ENCODE peak calls at places on chromosomes 6 and 20, in four cellular contexts. S is AG04450, T is RWPE1, X is AG09319. W is an unnamed sample.

GRCh38 chr6:119331676-119332286 is 17.8 kb downstream of the MAN1A1 start:
- DNase-seq in S (no peak), X (no peak), T (no peak), W (no peak)

GRCh38 chr20:48476854-48477253 is 350.9 kb downstream of the PREX1 start:
- DNase-seq in T (no peak), X (no peak), S (no peak), W (no peak)

GRCh38 chr6:80436663-80437062 is 330.2 kb downstream of the BCKDHB start:
- DNase-seq in S (no peak), X (no peak), T (no peak), W (no peak)

GRCh38 chr6:106134906-106135634 is 48.9 kb downstream of the PRDM1 start:
- DNase-seq in S (no peak), X (no peak), T (peak), W (no peak)

GRCh38 chr20:62646851-62647520 is 4.7 kb downstream of the SLCO4A1 start:
- DNase-seq in X (no peak), S (no peak), T (no peak), W (no peak)

GRCh38 chr6:13764996-13765395 is 49.4 kb downstream of the MCUR1 start:
- DNase-seq in S (no peak), X (no peak), T (no peak), W (no peak)

GRCh38 chr20:20477444-20478041 is 109.6 kb downstream of the INSM1 start:
- DNase-seq in S (no peak), X (no peak), T (no peak), W (no peak)

GRCh38 chr6:215335-216034 is 76.8 kb upstream of the DUSP22 start:
- DNase-seq in T (peak), X (no peak), S (no peak), W (no peak)

GRCh38 chr6:2733324-2733723 is 17.4 kb downstream of the MYLK4 start:
- DNase-seq in T (no peak), S (no peak), X (no peak), W (no peak)

GRCh38 chr20:47133809-47134456 is 222.6 kb downstream of the ZMYND8 start:
- DNase-seq in T (peak), X (no peak), S (no peak), W (no peak)

GRCh38 chr6:6277418-6277817 is 43.0 kb downstream of the F13A1 start:
- DNase-seq in X (no peak), S (no peak), T (peak), W (peak)

GRCh38 chr6:83403191-83403590 is 27.7 kb downstream of the ME1 start:
- DNase-seq in S (no peak), T (no peak), X (no peak), W (no peak)

GRCh38 chr6:41545174-41545702 is 943 bp upstream of the FOXP4 start:
- DNase-seq in T (no peak), S (no peak), X (no peak), W (no peak)

GRCh38 chr6:21665101-21665435 is 71.5 kb downstream of the SOX4 start:
- DNase-seq in S (no peak), T (no peak), X (no peak), W (no peak)

GRCh38 chr6:125952764-125953501 is 3.6 kb upstream of the HINT3 start:
- DNase-seq in X (no peak), T (no peak), S (no peak), W (no peak)

GRCh38 chr6:15758631-15759215 is 95.9 kb upstream of the DTNBP1 start:
- DNase-seq in S (no peak), X (no peak), T (no peak), W (no peak)

GRCh38 chr6:14664616-14665315 is 547.2 kb downstream of the CD83 start:
- DNase-seq in S (no peak), X (no peak), T (no peak), W (no peak)

GRCh38 chr20:33110147-33110825 is 30.8 kb downstream of the BPIFB4 start:
- DNase-seq in T (no peak), S (no peak), X (no peak), W (no peak)

GRCh38 chr6:36130672-36131516 is 581 bp downstream of the MAPK13 start:
- DNase-seq in X (no peak), S (no peak), T (peak), W (no peak)

GRCh38 chr20:31638317-31638716 is 605 bp downstream of the COX4I2 start:
- DNase-seq in T (no peak), X (no peak), S (no peak), W (no peak)

GRCh38 chr6:6981923-6982322 is 125.8 kb upstream of the RREB1 start:
- DNase-seq in X (no peak), S (no peak), T (peak), W (no peak)

GRCh38 chr6:108441141-108441540 is 119.6 kb upstream of the FOXO3 start:
- DNase-seq in T (no peak), S (no peak), X (no peak), W (no peak)

GRCh38 chr6:52499681-52500239 is 77.1 kb downstream of the TRAM2 start:
- DNase-seq in S (no peak), X (no peak), T (no peak), W (no peak)
- TF ChIP-seq CTCF in S (no peak), X (no peak), T (no peak), W (no peak)

DNA sequence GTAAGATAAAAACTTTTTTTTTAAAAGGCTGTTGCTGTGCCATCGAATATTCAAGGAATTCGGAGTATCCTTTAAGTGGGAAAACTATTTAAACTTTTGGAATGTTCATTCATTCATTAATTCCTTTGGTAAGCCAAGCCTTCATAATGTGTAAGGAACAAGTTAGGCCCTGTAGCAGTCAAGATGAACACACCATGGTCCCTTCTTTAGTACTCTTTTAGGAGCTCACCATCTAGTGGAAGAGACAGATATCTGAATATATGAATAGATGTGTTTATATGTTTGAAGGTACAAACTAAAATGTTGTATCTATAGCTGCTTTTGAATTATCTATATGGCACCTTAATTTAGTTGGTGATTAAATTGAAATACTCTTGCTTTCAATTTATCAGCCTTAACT is 5.8 kb downstream of the SPO11 start:
- DNase-seq in S (no peak), T (peak), X (no peak), W (no peak)
- TF ChIP-seq CTCF in S (no peak), T (peak), X (peak), W (no peak)

GRCh38 chr20:45246109-45246508 is 8.3 kb downstream of the SLPI start:
- DNase-seq in S (no peak), T (no peak), X (no peak), W (no peak)
- TF ChIP-seq CTCF in S (no peak), T (no peak), X (no peak), W (no peak)

GRCh38 chr6:137570307-137570832 is 76.2 kb upstream of the OLIG3 start:
- DNase-seq in T (no peak), S (no peak), X (no peak), W (no peak)

GRCh38 chr6:137568067-137568466 is 73.9 kb upstream of the OLIG3 start:
- DNase-seq in T (no peak), S (no peak), X (no peak), W (no peak)

GRCh38 chr6:137571854-137572253 is 77.7 kb upstream of the OLIG3 start:
- DNase-seq in T (peak), S (no peak), X (no peak), W (no peak)

GRCh38 chr6:137579612-137580011 is 85.4 kb upstream of the OLIG3 start:
- DNase-seq in S (no peak), X (no peak), T (no peak), W (no peak)

GRCh38 chr6:137573739-137574138 is 79.5 kb upstream of the OLIG3 start:
- DNase-seq in X (no peak), S (no peak), T (no peak), W (no peak)
- TF ChIP-seq CTCF in X (no peak), S (no peak), T (no peak), W (no peak)

DNA sequence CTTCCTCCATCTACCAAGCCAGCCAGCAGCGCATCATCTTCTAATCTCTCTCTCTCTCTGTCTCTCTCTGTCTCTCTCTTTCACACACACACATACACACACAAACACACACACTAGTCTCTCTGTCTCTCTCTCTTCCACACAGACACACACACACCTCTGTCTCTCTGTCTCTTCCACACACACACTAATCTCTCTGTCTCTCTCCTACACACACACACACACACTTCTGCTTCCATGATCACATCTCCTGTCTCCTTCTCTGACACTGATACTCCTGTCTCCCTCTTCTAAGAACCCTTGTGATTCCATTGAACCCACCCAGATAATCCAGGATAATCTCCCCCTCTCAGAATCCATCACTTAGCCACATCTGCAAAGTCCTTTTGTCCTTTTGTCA is 181.3 kb downstream of the NFATC2 start:
- DNase-seq in S (no peak), X (no peak), T (no peak), W (no peak)
- TF ChIP-seq CTCF in S (no peak), X (no peak), T (no peak), W (no peak)

DNA sequence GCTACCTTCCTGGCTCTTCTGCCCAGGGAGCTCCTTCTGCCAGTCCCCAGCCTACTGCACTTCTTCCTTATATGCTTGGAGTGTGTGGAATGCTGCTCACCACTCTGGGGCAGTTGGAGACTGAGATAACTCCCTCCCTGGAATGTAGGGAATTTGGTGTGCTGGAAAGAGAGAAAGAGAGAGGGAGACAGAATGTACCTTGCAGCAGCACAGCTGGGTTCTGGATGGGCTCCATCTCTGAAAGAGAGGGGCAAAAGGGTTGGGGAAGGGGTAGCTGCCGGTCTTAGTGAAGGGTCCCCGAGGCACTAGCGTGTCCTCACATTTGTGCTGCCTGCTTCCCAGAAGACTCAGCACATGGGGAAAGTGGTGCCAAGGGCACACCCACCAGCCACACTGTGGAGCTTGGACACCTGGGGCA is 40.2 kb upstream of the DDR1 start:
- DNase-seq in X (no peak), T (no peak), S (no peak), W (no peak)
- TF ChIP-seq CTCF in X (no peak), T (no peak), S (peak), W (no peak)

DNA sequence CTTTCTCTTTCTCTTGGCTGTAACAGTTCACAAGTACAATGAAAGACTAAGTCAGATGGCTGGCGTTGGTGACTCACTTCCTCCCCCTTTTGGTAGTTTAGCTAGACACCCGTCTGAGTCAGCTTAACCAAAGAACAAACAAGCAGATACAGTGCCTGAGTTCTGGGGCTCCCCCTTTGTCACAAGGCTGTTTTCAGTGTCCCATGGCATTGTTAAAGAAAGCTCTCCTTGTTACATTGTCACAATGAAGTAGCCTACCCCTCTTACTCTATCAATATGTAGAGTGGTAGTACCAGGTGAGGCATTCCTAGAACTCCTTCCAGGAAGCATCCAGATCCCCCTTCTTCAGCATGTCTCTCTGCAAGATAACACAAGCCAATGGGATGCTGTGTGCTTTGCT is 38.6 kb downstream of the KIAA0408 start:
- DNase-seq in X (peak), T (peak), S (peak), W (peak)
- TF ChIP-seq CTCF in X (peak), T (peak), S (peak), W (peak)